ENCODE peak calls at places on chromosomes 3 and 15, in six cellular contexts. J, A, N, W, H and S are unnamed samples.

GRCh38 chr3:149221783-149222517 is at the start of gene CP:
- DNase-seq in A (no peak), J (no peak), H (no peak), W (no peak), N (no peak), S (no peak)

GRCh38 chr3:27721717-27722564 is at the start of gene EOMES:
- DNase-seq in A (peak), N (peak), H (no peak), J (peak), W (no peak), S (no peak)

GRCh38 chr15:62770752-62771151 is 271.8 kb upstream of the TPM1 start:
- DNase-seq in H (no peak), J (no peak), A (no peak), W (no peak), N (no peak), S (peak)

GRCh38 chr3:170418422-170419300 is at the start of gene CLDN11:
- DNase-seq in W (no peak), A (no peak), N (no peak), J (peak), H (no peak), S (no peak)

GRCh38 chr15:75123395-75123794 is 78.3 kb upstream of the C15orf39 start:
- DNase-seq in H (no peak), J (no peak), N (no peak), A (no peak), W (no peak), S (no peak)

GRCh38 chr15:44729394-44729913 is 6.9 kb upstream of the TRIM69 start:
- DNase-seq in A (no peak), N (no peak), J (no peak), H (no peak), W (no peak), S (no peak)

GRCh38 chr15:71747128-71748083 is 62.9 kb upstream of the NR2E3 start:
- DNase-seq in A (no peak), W (no peak), H (no peak), J (no peak), N (no peak), S (peak)

GRCh38 chr15:97849183-97849582 is 111.3 kb upstream of the ARRDC4 start:
- DNase-seq in J (no peak), W (no peak), A (no peak), N (no peak), H (no peak), S (no peak)

GRCh38 chr15:80160570-80161156 is 7.9 kb downstream of the FAH start:
- DNase-seq in A (no peak), H (no peak), W (no peak), J (no peak), N (no peak), S (peak)

GRCh38 chr3:100695696-100696095 is 13.6 kb upstream of the TFG start:
- DNase-seq in N (no peak), A (no peak), J (no peak), W (no peak), H (no peak), S (no peak)

GRCh38 chr15:39153058-39153457 is 427.8 kb upstream of the THBS1 start:
- DNase-seq in N (no peak), W (no peak), A (no peak), J (no peak), H (no peak), S (no peak)

GRCh38 chr15:57133127-57133968 is 214.9 kb downstream of the TCF12 start:
- DNase-seq in H (no peak), J (peak), N (no peak), A (no peak), W (no peak), S (peak)

GRCh38 chr15:51736646-51737537 is 563 bp downstream of the LYSMD2 start:
- DNase-seq in W (no peak), J (peak), A (no peak), N (peak), H (peak), S (no peak)

GRCh38 chr15:89767411-89767915 is 8.7 kb upstream of the MESP2 start:
- DNase-seq in A (no peak), N (no peak), W (no peak), J (no peak), H (no peak), S (no peak)

GRCh38 chr15:77528968-77529319 is 103.8 kb downstream of the LINGO1 start:
- DNase-seq in H (no peak), N (no peak), W (no peak), A (no peak), J (no peak), S (no peak)

GRCh38 chr3:14141602-14142315 is 16.9 kb downstream of the TMEM43 start:
- DNase-seq in W (no peak), A (no peak), N (no peak), H (no peak), J (no peak), S (no peak)

GRCh38 chr3:59809016-59809415 is 759.2 kb upstream of the CFAP20DC start:
- DNase-seq in A (no peak), W (no peak), N (no peak), J (no peak), H (no peak), S (peak)

GRCh38 chr15:92806763-92807162 is 93.4 kb upstream of the CHD2 start:
- DNase-seq in H (no peak), W (no peak), N (no peak), A (no peak), J (no peak), S (no peak)

GRCh38 chr3:30986551-30986950 is 92.1 kb upstream of the GADL1 start:
- DNase-seq in A (no peak), W (no peak), J (no peak), H (no peak), N (no peak), S (no peak)

GRCh38 chr15:82937659-82938058 is 14.9 kb downstream of the HOMER2 start:
- DNase-seq in N (no peak), H (no peak), J (no peak), A (no peak), W (no peak), S (no peak)

GRCh38 chr15:29601811-29602210 is 220.5 kb downstream of the TJP1 start:
- DNase-seq in J (no peak), A (no peak), H (no peak), N (no peak), W (no peak), S (no peak)

GRCh38 chr3:143166376-143166775 is 46.8 kb downstream of the CHST2 start:
- DNase-seq in H (no peak), A (no peak), N (no peak), J (no peak), W (no peak), S (no peak)

GRCh38 chr15:66498501-66499386 is 1.2 kb upstream of the SNAPC5 start:
- DNase-seq in N (no peak), W (no peak), A (no peak), J (no peak), H (no peak), S (no peak)

GRCh38 chr3:99638244-99638948 is at the start of gene COL8A1:
- DNase-seq in N (no peak), J (no peak), A (no peak), H (no peak), W (peak), S (peak)

GRCh38 chr15:71807125-71807629 is 3.2 kb upstream of the NR2E3 start:
- DNase-seq in H (no peak), J (no peak), A (no peak), W (no peak), N (no peak), S (no peak)

GRCh38 chr3:183195266-183195665 is 32.7 kb upstream of the LAMP3 start:
- DNase-seq in N (no peak), W (no peak), J (no peak), H (no peak), A (no peak), S (no peak)

GRCh38 chr15:37101634-37102314 is 1.4 kb upstream of the MEIS2 start:
- DNase-seq in N (no peak), H (peak), A (no peak), W (no peak), J (peak), S (no peak)

GRCh38 chr3:47912006-47912504 is 104.2 kb downstream of the MAP4 start:
- DNase-seq in H (no peak), A (no peak), W (no peak), N (no peak), J (no peak), S (no peak)

GRCh38 chr3:166864473-166865467 is 515.3 kb downstream of the ZBBX start:
- DNase-seq in W (no peak), H (no peak), A (no peak), J (no peak), N (no peak), S (no peak)

GRCh38 chr3:33586402-33586801 is 131.7 kb downstream of the CLASP2 start:
- DNase-seq in N (no peak), H (no peak), A (no peak), J (no peak), W (no peak), S (no peak)

GRCh38 chr3:78867409-78868372 is 900.1 kb downstream of the ROBO1 start:
- DNase-seq in W (no peak), N (no peak), A (no peak), H (no peak), J (no peak), S (no peak)

GRCh38 chr3:194189243-194189791 is 53.4 kb downstream of the HES1 start:
- DNase-seq in N (no peak), W (no peak), J (no peak), A (no peak), H (no peak), S (no peak)

GRCh38 chr3:142445816-142446254 is 2.0 kb downstream of the XRN1 start:
- DNase-seq in H (no peak), J (no peak), A (no peak), N (no peak), W (no peak), S (no peak)

GRCh38 chr3:47294392-47294791 is 11.6 kb downstream of the KLHL18 start:
- DNase-seq in A (no peak), W (no peak), H (no peak), J (no peak), N (no peak), S (no peak)

GRCh38 chr15:52783929-52784798 is 6.0 kb downstream of the ONECUT1 start:
- DNase-seq in H (peak), J (no peak), N (no peak), A (no peak), W (no peak), S (no peak)